ENCODE peak calls at places on chromosomes 16 and 17, in five cellular contexts. B is progenitor cell of endocrine pancreas, P is EL, D is psoas muscle, I is BE2C. G is an unnamed sample.

GRCh38 chr16:80743273-80743672 is 61.1 kb downstream of the CDYL2 start:
- DNase-seq in B (no peak), P (no peak), D (no peak), I (no peak), G (no peak)

GRCh38 chr17:66354472-66354871 is 52.1 kb downstream of the PRKCA start:
- DNase-seq in B (no peak), P (no peak), D (no peak), I (no peak), G (no peak)

GRCh38 chr16:31421587-31421986 is 6.6 kb downstream of the COX6A2 start:
- DNase-seq in B (no peak), P (no peak), D (no peak), I (no peak), G (no peak)

GRCh38 chr17:17728550-17729251 is 47.4 kb downstream of the RAI1 start:
- DNase-seq in B (no peak), P (no peak), D (no peak), I (no peak), G (no peak)

GRCh38 chr17:30378191-30378796 is 433 bp upstream of the CPD start:
- DNase-seq in B (no peak), P (peak; percentile 31), D (no peak), I (peak; percentile 14), G (no peak)

GRCh38 chr16:85844169-85844481 is 44.6 kb downstream of the COX4I1 start:
- DNase-seq in B (no peak), P (no peak), D (no peak), I (no peak), G (no peak)

GRCh38 chr17:1147664-1148063 is 32.1 kb downstream of the ABR start:
- DNase-seq in B (no peak), P (peak; percentile 31), D (peak; percentile 17), I (peak; percentile 61), G (peak; percentile 82)

GRCh38 chr17:28338056-28338768 is 2.7 kb downstream of the TNFAIP1 start:
- DNase-seq in B (no peak), P (peak; percentile 83), D (no peak), I (no peak), G (no peak)

GRCh38 chr17:4249452-4250029 is 14.2 kb downstream of the ANKFY1 start:
- DNase-seq in B (no peak), P (peak; percentile 44), D (no peak), I (peak; percentile 11), G (peak; percentile 55)

GRCh38 chr17:1641065-1641403 is 4.5 kb downstream of the SCARF1 start:
- DNase-seq in B (no peak), P (no peak), D (no peak), I (no peak), G (no peak)

GRCh38 chr17:80252871-80253270 is 7.8 kb upstream of the RNF213 start:
- DNase-seq in B (peak; percentile 34), P (no peak), D (peak; percentile 54), I (peak; percentile 85), G (peak; percentile 60)

GRCh38 chr16:82061861-82062525 is 26.9 kb downstream of the HSD17B2 start:
- DNase-seq in B (no peak), P (peak; percentile 19), D (no peak), I (no peak), G (peak; percentile 59)

GRCh38 chr17:17781591-17782424 is 55.0 kb downstream of the SREBF1 start:
- DNase-seq in B (peak; percentile 36), P (peak; percentile 64), D (peak; percentile 82), I (peak; percentile 48), G (peak; percentile 87)

GRCh38 chr16:4913130-4913773 is 23.7 kb downstream of the PPL start:
- DNase-seq in B (no peak), P (no peak), D (no peak), I (no peak), G (no peak)

GRCh38 chr17:80498242-80498919 is 22.0 kb upstream of the NPTX1 start:
- DNase-seq in B (no peak), P (peak; percentile 20), D (peak; percentile 65), I (no peak), G (peak; percentile 64)

GRCh38 chr17:9371019-9371418 is 204.6 kb downstream of the STX8 start:
- DNase-seq in B (no peak), P (peak; percentile 77), D (no peak), I (no peak), G (no peak)

GRCh38 chr17:82528484-82529265 is 9.1 kb downstream of the FOXK2 start:
- DNase-seq in B (no peak), P (peak; percentile 48), D (peak; percentile 69), I (peak; percentile 76), G (peak; percentile 37)

GRCh38 chr17:68097161-68097805 is 61.7 kb downstream of the KPNA2 start:
- DNase-seq in B (no peak), P (no peak), D (no peak), I (no peak), G (no peak)

GRCh38 chr17:36858119-36859002 is 78.9 kb upstream of the LHX1 start:
- DNase-seq in B (no peak), P (peak; percentile 13), D (no peak), I (no peak), G (no peak)